ENCODE peak calls at places on chromosome 1, in eight cellular contexts. V is pancreas, S is GM12865, U is midbrain, M is suprapubic skin, I is fibroblast of lung, L is neural crest cell, N is Calu3. F is an unnamed sample.

GRCh38 chr1:65896721-65897120 is 104.0 kb downstream of the PDE4B start:
- DNase-seq in L (no peak), M (no peak), S (no peak), I (peak), N (no peak), V (no peak), U (no peak), F (no peak)

GRCh38 chr1:29475256-29475800 is 239.0 kb downstream of the PTPRU start:
- DNase-seq in U (no peak), L (no peak), I (no peak), M (no peak), S (no peak), N (no peak), V (no peak), F (no peak)

GRCh38 chr1:63281753-63282152 is 40.6 kb upstream of the FOXD3 start:
- DNase-seq in L (no peak), N (no peak), U (no peak), I (no peak), M (no peak), V (no peak), S (no peak), F (no peak)

GRCh38 chr1:66315675-66316074 is 218.3 kb upstream of the SGIP1 start:
- DNase-seq in M (no peak), V (no peak), U (no peak), I (peak), L (no peak), S (no peak), N (peak), F (no peak)

GRCh38 chr1:51070011-51070410 is 32.0 kb upstream of the C1orf185 start:
- DNase-seq in M (no peak), U (no peak), S (no peak), N (no peak), I (no peak), L (no peak), V (no peak), F (no peak)

GRCh38 chr1:216047821-216048220 is 375.4 kb downstream of the USH2A start:
- DNase-seq in I (peak), S (no peak), L (no peak), M (no peak), N (no peak), U (no peak), V (no peak), F (no peak)

GRCh38 chr1:172449585-172450523 is 6.0 kb upstream of the PIGC start:
- DNase-seq in N (peak), U (peak), S (peak), V (peak), L (peak), I (peak), M (no peak), F (peak)

GRCh38 chr1:85361106-85361505 is 84.7 kb upstream of the BCL10 start:
- DNase-seq in L (no peak), S (no peak), I (peak), V (peak), M (no peak), U (no peak), N (peak), F (no peak)

GRCh38 chr1:32984090-32984828 is 19.6 kb upstream of the RNF19B start:
- DNase-seq in U (no peak), V (no peak), L (no peak), N (no peak), S (peak), M (no peak), I (peak), F (no peak)

GRCh38 chr1:40363721-40364120 is 9.8 kb upstream of the SMAP2 start:
- DNase-seq in N (no peak), V (no peak), L (no peak), S (peak), I (no peak), M (no peak), U (no peak), F (no peak)

GRCh38 chr1:203286161-203286984 is 18.9 kb upstream of the BTG2 start:
- DNase-seq in U (peak), L (no peak), M (no peak), I (no peak), S (no peak), N (no peak), V (peak), F (no peak)

GRCh38 chr1:158248122-158248521 is 6.1 kb upstream of the CD1A start:
- DNase-seq in S (peak), U (peak), V (no peak), L (no peak), M (no peak), N (no peak), I (no peak), F (no peak)

GRCh38 chr1:29806646-29807319 is 570.5 kb downstream of the PTPRU start:
- DNase-seq in U (no peak), V (no peak), L (no peak), I (no peak), M (no peak), N (no peak), S (no peak), F (peak)

GRCh38 chr1:23434260-23434775 is 9.8 kb upstream of the TCEA3 start:
- DNase-seq in N (no peak), I (no peak), U (no peak), S (no peak), V (no peak), L (no peak), M (no peak), F (no peak)

GRCh38 chr1:55054396-55054795 is 15.0 kb downstream of the PCSK9 start:
- DNase-seq in M (peak), N (no peak), L (no peak), U (no peak), I (no peak), V (no peak), S (no peak), F (no peak)

GRCh38 chr1:181134543-181135461 is 46.3 kb downstream of the IER5 start:
- DNase-seq in S (peak), L (no peak), U (no peak), M (no peak), I (peak), V (no peak), N (peak), F (peak)

GRCh38 chr1:107394301-107394700 is 253.5 kb downstream of the NTNG1 start:
- DNase-seq in I (no peak), N (no peak), S (no peak), M (no peak), L (no peak), U (peak), V (no peak), F (no peak)

GRCh38 chr1:233477359-233477758 is 136.5 kb upstream of the KCNK1 start:
- DNase-seq in M (no peak), L (no peak), I (no peak), S (no peak), N (no peak), U (peak), V (no peak), F (no peak)

GRCh38 chr1:48776400-48777218 is at the start of gene BEND5:
- DNase-seq in M (peak), S (no peak), U (peak), L (peak), V (peak), I (peak), N (peak), F (peak)

GRCh38 chr1:16122916-16123315 is 33.0 kb downstream of the EPHA2 start:
- DNase-seq in L (no peak), V (no peak), N (no peak), M (no peak), S (peak), U (no peak), I (peak), F (no peak)

GRCh38 chr1:232335751-232336274 is 294.1 kb downstream of the SIPA1L2 start:
- DNase-seq in V (no peak), S (no peak), M (no peak), N (no peak), U (no peak), I (no peak), L (no peak), F (no peak)

GRCh38 chr1:233326995-233327937 is at the start of gene MAP3K21:
- DNase-seq in N (peak), S (peak), L (no peak), U (peak), M (peak), I (peak), V (peak), F (peak)

GRCh38 chr1:59026472-59026948 is 242.7 kb upstream of the JUN start:
- DNase-seq in V (no peak), M (no peak), U (no peak), I (peak), S (peak), N (no peak), L (no peak), F (no peak)

GRCh38 chr1:181062800-181063428 is 25.6 kb upstream of the IER5 start:
- DNase-seq in U (peak), L (no peak), I (no peak), S (peak), M (no peak), N (no peak), V (no peak), F (no peak)

GRCh38 chr1:209862598-209863498 is 35.1 kb downstream of the UTP25 start:
- DNase-seq in S (no peak), I (no peak), N (no peak), M (no peak), L (no peak), U (no peak), V (no peak), F (no peak)

GRCh38 chr1:56577859-56578663 is 1.3 kb downstream of the PLPP3 start:
- DNase-seq in M (peak), S (peak), V (peak), I (peak), L (peak), N (peak), U (peak), F (peak)

GRCh38 chr1:229213797-229214196 is 57.1 kb upstream of the RAB4A start:
- DNase-seq in S (no peak), U (no peak), L (no peak), M (no peak), I (no peak), V (no peak), N (no peak), F (no peak)

GRCh38 chr1:57422271-57423134 is 1.4 kb downstream of the DAB1 start:
- DNase-seq in S (no peak), L (peak), N (no peak), I (peak), U (no peak), M (peak), V (no peak), F (peak)

GRCh38 chr1:15155760-15156743 is 2.5 kb downstream of the TMEM51 start:
- DNase-seq in U (no peak), S (peak), I (no peak), V (peak), M (no peak), N (no peak), L (no peak), F (no peak)

GRCh38 chr1:3714814-3715213 is 37.4 kb upstream of the CCDC27 start:
- DNase-seq in L (no peak), V (no peak), I (no peak), S (no peak), M (no peak), U (peak), N (no peak), F (peak)

GRCh38 chr1:25573591-25573930 is 30.2 kb downstream of the LDLRAP1 start:
- DNase-seq in U (no peak), V (no peak), I (no peak), N (no peak), S (no peak), M (no peak), L (no peak), F (peak)

GRCh38 chr1:91830242-91831131 is 55.5 kb downstream of the TGFBR3 start:
- DNase-seq in S (no peak), N (peak), V (peak), U (peak), I (peak), M (peak), L (no peak), F (no peak)

GRCh38 chr1:32884726-32885125 is 1.6 kb upstream of the HPCA start:
- DNase-seq in L (no peak), U (no peak), M (no peak), V (no peak), S (no peak), N (no peak), I (no peak), F (no peak)

GRCh38 chr1:119228318-119228717 is 87.9 kb upstream of the WARS2 start:
- DNase-seq in N (no peak), S (no peak), I (peak), L (no peak), M (no peak), U (no peak), V (no peak), F (no peak)

GRCh38 chr1:235920596-235921375 is 54.1 kb upstream of the LYST start:
- DNase-seq in I (peak), M (no peak), N (no peak), V (no peak), S (no peak), U (no peak), L (no peak), F (no peak)

GRCh38 chr1:239810071-239810481 is 281.6 kb upstream of the FMN2 start:
- DNase-seq in L (no peak), U (no peak), N (no peak), I (peak), S (no peak), M (no peak), V (no peak), F (no peak)

GRCh38 chr1:218779341-218779831 is 394.3 kb upstream of the LYPLAL1 start:
- DNase-seq in N (peak), I (peak), V (no peak), M (no peak), L (no peak), S (no peak), U (no peak), F (no peak)